ENCODE peak calls at places on chromosomes 12 and 14, in six cellular contexts. X is naive thymus-derived CD4-positive, alpha-beta T cell; T is fibroblast of the aortic adventitia; F is kidney epithelial cell; R is AG04449; N is GM23248. Q is an unnamed sample.

GRCh38 chr12:49041036-49041880 is 19.3 kb downstream of the KMT2D start:
- DNase-seq in T (no peak), X (no peak), F (no peak), N (no peak), R (no peak), Q (peak)

GRCh38 chr12:124928095-124928911 is 13.9 kb upstream of the UBC start:
- DNase-seq in X (no peak), T (peak), N (peak), F (peak), R (no peak), Q (peak)

GRCh38 chr14:92316937-92317336 is 6.0 kb upstream of the SLC24A4 start:
- DNase-seq in R (no peak), T (no peak), N (no peak), F (no peak), X (no peak), Q (no peak)

GRCh38 chr12:93186621-93187020 is 191.1 kb upstream of the NUDT4 start:
- DNase-seq in F (no peak), R (no peak), N (no peak), X (no peak), T (no peak), Q (no peak)

GRCh38 chr12:56682323-56682722 is 5.8 kb downstream of the PTGES3 start:
- DNase-seq in T (no peak), N (no peak), R (no peak), F (no peak), X (no peak), Q (no peak)

GRCh38 chr12:52907092-52907810 is 2.4 kb upstream of the KRT8 start:
- DNase-seq in X (no peak), R (no peak), T (no peak), N (no peak), F (no peak), Q (peak)

GRCh38 chr12:111045941-111046340 is 125.6 kb upstream of the MYL2 start:
- DNase-seq in F (no peak), R (no peak), T (no peak), X (no peak), N (no peak), Q (peak)

GRCh38 chr12:123267991-123268843 is 3.4 kb downstream of the CDK2AP1 start:
- DNase-seq in R (no peak), X (no peak), N (no peak), T (no peak), F (no peak), Q (peak)

GRCh38 chr12:117816-118345 is 51.3 kb downstream of the IQSEC3 start:
- DNase-seq in T (no peak), R (no peak), F (no peak), X (no peak), N (no peak), Q (no peak)

GRCh38 chr12:58310828-58311273 is 369.5 kb downstream of the ATP23 start:
- DNase-seq in X (no peak), F (peak), N (peak), T (peak), R (peak), Q (no peak)

GRCh38 chr14:75431011-75431410 is 3.2 kb downstream of the JDP2 start:
- DNase-seq in X (no peak), R (no peak), T (no peak), F (no peak), N (no peak), Q (no peak)

GRCh38 chr12:130873825-130874224 is 2.0 kb downstream of the RAN start:
- DNase-seq in R (no peak), N (no peak), X (no peak), T (no peak), F (no peak), Q (no peak)

GRCh38 chr14:75995372-75996041 is 9.9 kb downstream of the IFT43 start:
- DNase-seq in N (peak), F (no peak), X (no peak), R (no peak), T (peak), Q (no peak)

GRCh38 chr12:71476513-71476912 is 36.9 kb downstream of the LGR5 start:
- DNase-seq in X (no peak), F (peak), N (peak), T (peak), R (peak), Q (no peak)

GRCh38 chr14:71665157-71665556 is 267.1 kb upstream of the RGS6 start:
- DNase-seq in N (peak), F (peak), X (no peak), T (peak), R (peak), Q (no peak)

GRCh38 chr12:89081709-89082108 is 270.6 kb downstream of the DUSP6 start:
- DNase-seq in F (no peak), X (no peak), N (no peak), R (no peak), T (no peak), Q (no peak)

GRCh38 chr14:50320279-50320678 is 8.2 kb downstream of the DMAC2L start:
- DNase-seq in N (peak), R (no peak), T (peak), X (no peak), F (no peak), Q (no peak)

GRCh38 chr14:68548194-68549056 is 244.4 kb downstream of the ZFP36L1 start:
- DNase-seq in T (peak), N (peak), X (no peak), R (peak), F (peak), Q (peak)

GRCh38 chr12:67920432-67920831 is 68.8 kb upstream of the IFNG-AS1 start:
- DNase-seq in N (peak), R (no peak), F (no peak), T (no peak), X (no peak), Q (no peak)

GRCh38 chr12:69475237-69475984 is 5.2 kb downstream of the FRS2 start:
- DNase-seq in X (no peak), F (no peak), T (peak), N (peak), R (no peak), Q (no peak)

GRCh38 chr12:28308891-28309290 is 118.6 kb downstream of the CCDC91 start:
- DNase-seq in R (no peak), T (peak), N (no peak), X (no peak), F (no peak), Q (no peak)

GRCh38 chr12:131592972-131593371 is 117.9 kb upstream of the SFSWAP start:
- DNase-seq in N (no peak), R (no peak), X (no peak), F (no peak), T (no peak), Q (no peak)

GRCh38 chr14:60893916-60894315 is 87.0 kb downstream of the TRMT5 start:
- DNase-seq in N (no peak), T (no peak), F (no peak), X (no peak), R (no peak), Q (no peak)

GRCh38 chr12:541676-542289 is 82.0 kb downstream of the B4GALNT3 start:
- DNase-seq in F (no peak), N (peak), T (no peak), R (no peak), X (no peak), Q (peak)

GRCh38 chr12:127363392-127363791 is 903.6 kb upstream of the TMEM132C start:
- DNase-seq in X (no peak), R (no peak), T (no peak), N (peak), F (no peak), Q (peak)

GRCh38 chr12:108832730-108833354 is 24.5 kb downstream of the SSH1 start:
- DNase-seq in R (peak), N (peak), T (peak), F (no peak), X (no peak), Q (no peak)
- H3K4me3 ChIP-seq in R (peak), N (peak), T (peak), F (no peak), X (no peak), Q (no peak)

DNA sequence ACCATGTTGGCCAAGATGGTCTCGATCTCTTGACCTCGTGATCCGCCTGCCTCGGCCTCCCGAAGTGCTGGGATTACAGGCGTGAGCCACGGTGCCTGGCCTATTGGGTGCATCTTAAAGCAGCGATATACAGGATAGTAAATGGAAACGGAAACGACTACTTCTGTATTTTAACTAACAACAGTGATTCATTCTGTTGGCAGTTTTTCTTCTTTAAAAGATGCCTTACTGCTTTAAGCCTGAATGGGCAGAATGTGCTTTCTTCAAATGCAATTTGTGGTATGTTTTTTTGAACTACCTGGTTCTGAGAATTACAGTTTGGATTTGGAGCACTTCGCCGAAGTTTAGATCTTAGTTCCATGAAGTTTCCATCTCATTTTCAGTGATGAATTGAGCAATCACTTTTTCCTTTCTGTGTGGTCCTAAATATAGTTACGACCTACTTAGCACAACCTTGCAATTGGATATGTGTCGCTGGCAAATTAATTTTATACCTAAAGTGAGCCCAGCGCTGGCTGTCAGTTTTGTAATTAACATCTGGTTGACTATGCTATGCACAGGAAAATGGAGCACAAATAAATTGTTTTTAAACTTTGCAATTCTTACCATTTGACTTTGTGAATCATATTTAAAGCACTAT is 53.6 kb upstream of the EIF5 start:
- DNase-seq in T (peak), X (no peak), R (no peak), N (peak), F (no peak), Q (no peak)
- H3K4me3 ChIP-seq in T (no peak), X (no peak), R (no peak), N (no peak), F (no peak), Q (no peak)

GRCh38 chr12:110012137-110012536 is 12.9 kb downstream of the ANKRD13A start:
- DNase-seq in R (no peak), N (peak), X (no peak), T (peak), F (no peak), Q (no peak)
- H3K4me3 ChIP-seq in R (no peak), N (no peak), X (no peak), T (no peak), F (no peak), Q (no peak)

GRCh38 chr12:6830286-6830892 is 2.2 kb downstream of the P3H3 start:
- DNase-seq in F (no peak), N (no peak), R (no peak), X (no peak), T (no peak), Q (no peak)
- H3K4me3 ChIP-seq in F (no peak), N (peak), R (peak), X (no peak), T (peak), Q (no peak)

Q was measured in H7.